ENCODE peak calls at places on chromosomes 7 and 10, in four cellular contexts. L is Peyer's patch, H is lower lobe of right lung, V is GM12865. P is an unnamed sample.

GRCh38 chr10:122630526-122630925 is 69.1 kb downstream of the C10orf120 start:
- DNase-seq in H (no peak), L (peak), V (no peak), P (no peak)

GRCh38 chr10:79266543-79267312 is 80.5 kb upstream of the PPIF start:
- DNase-seq in L (peak), H (peak), V (peak), P (no peak)

GRCh38 chr7:70919491-70920073 is 212.4 kb upstream of the GALNT17 start:
- DNase-seq in V (no peak), H (no peak), L (no peak), P (no peak)

GRCh38 chr10:125149278-125150047 is 10.9 kb downstream of the CTBP2 start:
- DNase-seq in V (no peak), L (peak), H (peak), P (no peak)

GRCh38 chr10:6400331-6400730 is 179.7 kb downstream of the PRKCQ start:
- DNase-seq in H (peak), L (no peak), V (no peak), P (no peak)

GRCh38 chr10:80408198-80409085 is at the start of gene PRXL2A:
- DNase-seq in H (peak), V (peak), L (peak), P (peak)

GRCh38 chr7:49635800-49636199 is 137.6 kb upstream of the VWC2 start:
- DNase-seq in V (peak), H (no peak), L (no peak), P (no peak)

GRCh38 chr7:28329616-28330373 is 82.5 kb upstream of the CREB5 start:
- DNase-seq in V (peak), H (no peak), L (peak), P (no peak)

GRCh38 chr10:110648743-110649651 is 4.9 kb downstream of the RBM20 start:
- DNase-seq in L (no peak), H (no peak), V (no peak), P (no peak)

GRCh38 chr10:11793762-11794479 is 29.2 kb upstream of the PROSER2 start:
- DNase-seq in V (no peak), L (no peak), H (no peak), P (no peak)

GRCh38 chr10:11863353-11864105 is 40.4 kb downstream of the PROSER2 start:
- DNase-seq in L (peak), V (peak), H (no peak), P (no peak)

GRCh38 chr10:1762066-1762465 is 24.7 kb upstream of the ADARB2 start:
- DNase-seq in V (no peak), H (no peak), L (no peak), P (no peak)

GRCh38 chr7:150753826-150754603 is 16.8 kb downstream of the GIMAP5 start:
- DNase-seq in H (no peak), L (no peak), V (peak), P (no peak)

GRCh38 chr10:34742456-34742855 is 72.6 kb downstream of the PARD3 start:
- DNase-seq in V (no peak), H (no peak), L (no peak), P (no peak)

GRCh38 chr10:42690449-42691360 is 52.3 kb upstream of the ZNF33B start:
- DNase-seq in H (no peak), V (no peak), L (no peak), P (no peak)

GRCh38 chr10:59625842-59626522 is 83.7 kb downstream of the SLC16A9 start:
- DNase-seq in H (no peak), L (peak), V (peak), P (no peak)

GRCh38 chr10:89845541-89846275 is 144.3 kb downstream of the KIF20B start:
- DNase-seq in H (no peak), L (no peak), V (no peak), P (no peak)

GRCh38 chr10:7593068-7593467 is 73.7 kb downstream of the ITIH5 start:
- DNase-seq in L (no peak), H (no peak), V (no peak), P (no peak)

GRCh38 chr7:44881610-44882009 is 3.7 kb downstream of the PURB start:
- DNase-seq in V (peak), H (no peak), L (no peak), P (no peak)

GRCh38 chr10:85791846-85792532 is 574.6 kb downstream of the GRID1 start:
- DNase-seq in L (no peak), V (peak), H (no peak), P (no peak)

GRCh38 chr7:4203786-4204185 is 478.3 kb upstream of the FOXK1 start:
- DNase-seq in V (no peak), H (peak), L (no peak), P (no peak)

GRCh38 chr7:28607179-28607578 is 194.9 kb downstream of the CREB5 start:
- DNase-seq in V (no peak), L (no peak), H (no peak), P (no peak)

GRCh38 chr7:33701189-33701740 is 204.1 kb upstream of the BMPER start:
- DNase-seq in L (no peak), H (no peak), V (no peak), P (no peak)

GRCh38 chr7:41641006-41641714 is 61.7 kb downstream of the INHBA start:
- DNase-seq in L (no peak), V (no peak), H (no peak), P (no peak)

GRCh38 chr10:11298116-11298515 is 280.4 kb downstream of the CELF2 start:
- DNase-seq in H (no peak), V (no peak), L (no peak), P (no peak)

GRCh38 chr7:76302299-76303056 is at the start of gene HSPB1:
- DNase-seq in V (peak), L (peak), H (peak), P (peak)

GRCh38 chr7:151768805-151769188 is 108.1 kb downstream of the PRKAG2 start:
- DNase-seq in L (no peak), V (no peak), H (no peak), P (no peak)

GRCh38 chr7:130486114-130486962 is 5.5 kb upstream of the MEST start:
- DNase-seq in V (peak), L (peak), H (peak), P (peak)

GRCh38 chr7:117673367-117673766 is 193.5 kb downstream of the CFTR start:
- DNase-seq in H (peak), L (peak), V (no peak), P (no peak)

GRCh38 chr7:97001656-97002554 is 3.4 kb upstream of the DLX6 start:
- DNase-seq in V (no peak), L (no peak), H (no peak), P (no peak)

GRCh38 chr10:90136731-90137316 is 435.4 kb downstream of the KIF20B start:
- DNase-seq in L (no peak), V (peak), H (no peak), P (no peak)

GRCh38 chr10:49165940-49166803 is 22.0 kb downstream of the TMEM273 start:
- DNase-seq in H (no peak), L (no peak), V (no peak), P (no peak)

GRCh38 chr10:60573342-60573741 is 183.7 kb upstream of the ANK3 start:
- DNase-seq in V (peak), L (no peak), H (no peak), P (no peak)

GRCh38 chr7:148699772-148700629 is 1.3 kb downstream of the CUL1 start:
- DNase-seq in L (no peak), H (no peak), V (peak), P (no peak)

GRCh38 chr10:13206546-13207443 is 27.4 kb downstream of the UCMA start:
- DNase-seq in L (no peak), V (peak), H (no peak), P (no peak)

GRCh38 chr10:128854965-128855364 is 612.1 kb upstream of the MGMT start:
- DNase-seq in L (peak), V (no peak), H (peak), P (peak)

GRCh38 chr7:90540406-90540805 is 55.7 kb upstream of the CDK14 start:
- DNase-seq in H (no peak), L (no peak), V (no peak), P (no peak)

GRCh38 chr7:480531-481218 is 39.0 kb downstream of the PDGFA start:
- DNase-seq in V (no peak), L (peak), H (no peak), P (no peak)

DNA sequence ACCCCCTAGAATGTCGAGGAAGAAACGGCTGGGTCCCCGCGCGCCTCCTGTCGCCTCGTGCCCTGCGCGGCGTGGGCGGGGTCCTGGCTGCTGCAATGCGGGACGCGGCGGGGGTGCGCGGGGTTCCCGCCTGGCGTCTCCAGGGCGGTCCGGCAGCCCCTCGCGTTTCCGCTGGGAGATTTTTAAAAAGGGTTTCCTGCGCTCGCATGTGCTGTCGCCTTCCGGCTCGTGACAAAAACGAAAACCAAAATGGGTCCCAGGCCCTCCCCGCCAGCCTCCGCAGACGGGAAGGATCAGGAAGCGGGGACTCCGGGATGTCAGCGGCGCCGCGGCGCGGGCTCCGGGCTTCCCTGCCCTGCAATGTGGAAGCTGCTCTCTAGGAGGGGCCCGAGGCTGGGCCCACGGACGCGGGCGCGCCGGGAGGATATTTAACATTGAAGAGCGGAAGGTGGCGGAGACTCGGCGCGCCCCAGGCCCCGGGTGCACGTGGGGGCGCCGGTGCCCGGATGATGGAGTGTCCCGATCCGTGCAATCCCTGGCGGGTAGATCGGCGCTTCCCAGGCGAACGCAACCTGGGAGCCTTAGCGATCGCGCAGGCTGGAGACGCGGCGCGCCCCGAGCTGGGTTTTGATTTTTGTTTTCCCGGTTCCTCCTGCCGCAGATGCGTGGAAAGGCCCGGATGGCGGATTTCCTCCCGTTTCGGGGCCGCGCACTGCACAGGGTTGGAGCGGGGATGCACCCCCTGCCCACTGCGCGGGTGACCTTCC is 1.0 kb downstream of the PFKP start:
- DNase-seq in H (peak), L (peak), V (peak), P (peak)
- TF ChIP-seq CTCF in H (peak), L (peak), V (no peak), P (no peak)

DNA sequence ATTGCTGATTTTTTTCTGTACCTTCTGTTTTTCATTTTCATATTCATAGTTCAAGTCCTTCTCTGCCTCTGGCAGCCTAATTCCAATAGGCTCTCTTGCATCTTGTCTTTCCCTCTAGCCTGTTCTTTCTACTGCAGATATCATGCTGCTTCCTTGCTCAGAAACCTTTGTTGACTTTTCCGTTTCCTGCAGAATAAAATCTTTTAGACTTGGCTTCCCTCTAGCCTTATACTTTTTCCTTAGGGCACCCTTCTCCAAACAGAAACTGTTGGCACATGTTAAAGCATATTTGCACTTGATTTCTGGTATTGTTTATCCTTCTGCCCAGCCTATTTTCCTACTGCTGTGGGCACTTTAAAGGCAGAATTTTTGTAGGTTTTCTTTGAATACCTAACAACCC is 4.5 kb downstream of the GNAI1 start:
- DNase-seq in H (no peak), L (no peak), V (no peak), P (no peak)
- TF ChIP-seq CTCF in H (no peak), L (no peak), V (no peak), P (no peak)

GRCh38 chr7:5564894-5565293 is 141.3 kb upstream of the TNRC18 start:
- DNase-seq in H (no peak), L (no peak), V (no peak), P (no peak)
- TF ChIP-seq CTCF in H (no peak), L (no peak), V (no peak), P (no peak)

GRCh38 chr7:94325121-94325475 is 69.6 kb upstream of the COL1A2 start:
- DNase-seq in L (no peak), H (no peak), V (no peak), P (no peak)
- TF ChIP-seq CTCF in L (no peak), H (no peak), V (no peak), P (no peak)